ENCODE peak calls at places on chromosomes 5 and 9, in ten cellular contexts. One of them, this sample, is unnamed.

GRCh38 chr5:16617272-16617973 is 626 bp upstream of the RETREG1 start:
- DNase-seq in stimulated activated CD8-positive, alpha-beta memory T cell treated with anti-CD3 and anti-CD28 coated beads, Interleukin-12 subunit alpha, Interleukin-12 subunit beta, amount 100 ng/mL, for 1 hour: peak
- DNase-seq in KG1: no peak
- DNase-seq in naive thymus-derived CD8-positive, alpha-beta T cell: peak
- DNase-seq in amygdala: no peak
- DNase-seq in NT2/D1: no peak
- DNase-seq in T-helper 17 cell: peak
- DNase-seq in renal cortical epithelial cell: no peak
- DNase-seq in MCF 10A: no peak
- DNase-seq in Calu3: no peak
- DNase-seq in this sample: no peak

GRCh38 chr5:39699164-39699563 is 274.4 kb upstream of the DAB2 start:
- DNase-seq in naive thymus-derived CD8-positive, alpha-beta T cell: no peak
- DNase-seq in NT2/D1: no peak
- DNase-seq in amygdala: no peak
- DNase-seq in Calu3: no peak
- DNase-seq in MCF 10A: no peak
- DNase-seq in stimulated activated CD8-positive, alpha-beta memory T cell treated with anti-CD3 and anti-CD28 coated beads, Interleukin-12 subunit alpha, Interleukin-12 subunit beta, amount 100 ng/mL, for 1 hour: no peak
- DNase-seq in renal cortical epithelial cell: no peak
- DNase-seq in T-helper 17 cell: no peak
- DNase-seq in KG1: no peak
- DNase-seq in this sample: no peak

GRCh38 chr5:72300590-72301339 is 19.3 kb downstream of the MRPS27 start:
- DNase-seq in MCF 10A: no peak
- DNase-seq in stimulated activated CD8-positive, alpha-beta memory T cell treated with anti-CD3 and anti-CD28 coated beads, Interleukin-12 subunit alpha, Interleukin-12 subunit beta, amount 100 ng/mL, for 1 hour: no peak
- DNase-seq in KG1: no peak
- DNase-seq in Calu3: no peak
- DNase-seq in T-helper 17 cell: no peak
- DNase-seq in amygdala: no peak
- DNase-seq in NT2/D1: no peak
- DNase-seq in renal cortical epithelial cell: peak
- DNase-seq in naive thymus-derived CD8-positive, alpha-beta T cell: no peak
- DNase-seq in this sample: no peak

GRCh38 chr5:133459474-133460155 is 152.7 kb downstream of the FSTL4 start:
- DNase-seq in MCF 10A: no peak
- DNase-seq in T-helper 17 cell: no peak
- DNase-seq in Calu3: no peak
- DNase-seq in amygdala: no peak
- DNase-seq in stimulated activated CD8-positive, alpha-beta memory T cell treated with anti-CD3 and anti-CD28 coated beads, Interleukin-12 subunit alpha, Interleukin-12 subunit beta, amount 100 ng/mL, for 1 hour: no peak
- DNase-seq in NT2/D1: no peak
- DNase-seq in KG1: no peak
- DNase-seq in renal cortical epithelial cell: no peak
- DNase-seq in naive thymus-derived CD8-positive, alpha-beta T cell: no peak
- DNase-seq in this sample: peak

GRCh38 chr5:40976836-40977235 is 67.5 kb downstream of the C7 start:
- DNase-seq in naive thymus-derived CD8-positive, alpha-beta T cell: no peak
- DNase-seq in stimulated activated CD8-positive, alpha-beta memory T cell treated with anti-CD3 and anti-CD28 coated beads, Interleukin-12 subunit alpha, Interleukin-12 subunit beta, amount 100 ng/mL, for 1 hour: no peak
- DNase-seq in Calu3: no peak
- DNase-seq in amygdala: no peak
- DNase-seq in KG1: no peak
- DNase-seq in NT2/D1: no peak
- DNase-seq in T-helper 17 cell: no peak
- DNase-seq in MCF 10A: no peak
- DNase-seq in renal cortical epithelial cell: no peak
- DNase-seq in this sample: no peak

GRCh38 chr5:8606231-8606630 is 737.3 kb downstream of the MTRR start:
- DNase-seq in T-helper 17 cell: no peak
- DNase-seq in naive thymus-derived CD8-positive, alpha-beta T cell: no peak
- DNase-seq in KG1: no peak
- DNase-seq in NT2/D1: no peak
- DNase-seq in Calu3: no peak
- DNase-seq in stimulated activated CD8-positive, alpha-beta memory T cell treated with anti-CD3 and anti-CD28 coated beads, Interleukin-12 subunit alpha, Interleukin-12 subunit beta, amount 100 ng/mL, for 1 hour: no peak
- DNase-seq in renal cortical epithelial cell: no peak
- DNase-seq in MCF 10A: no peak
- DNase-seq in amygdala: no peak
- DNase-seq in this sample: no peak

GRCh38 chr5:141934099-141934844 is 10.6 kb downstream of the DELE1 start:
- DNase-seq in renal cortical epithelial cell: no peak
- DNase-seq in T-helper 17 cell: no peak
- DNase-seq in KG1: no peak
- DNase-seq in NT2/D1: no peak
- DNase-seq in stimulated activated CD8-positive, alpha-beta memory T cell treated with anti-CD3 and anti-CD28 coated beads, Interleukin-12 subunit alpha, Interleukin-12 subunit beta, amount 100 ng/mL, for 1 hour: no peak
- DNase-seq in naive thymus-derived CD8-positive, alpha-beta T cell: no peak
- DNase-seq in MCF 10A: no peak
- DNase-seq in amygdala: no peak
- DNase-seq in Calu3: no peak
- DNase-seq in this sample: no peak

GRCh38 chr9:94100152-94100879 is 16.1 kb downstream of the PTPDC1 start:
- DNase-seq in NT2/D1: no peak
- DNase-seq in Calu3: no peak
- DNase-seq in T-helper 17 cell: no peak
- DNase-seq in naive thymus-derived CD8-positive, alpha-beta T cell: no peak
- DNase-seq in KG1: no peak
- DNase-seq in stimulated activated CD8-positive, alpha-beta memory T cell treated with anti-CD3 and anti-CD28 coated beads, Interleukin-12 subunit alpha, Interleukin-12 subunit beta, amount 100 ng/mL, for 1 hour: no peak
- DNase-seq in amygdala: no peak
- DNase-seq in renal cortical epithelial cell: no peak
- DNase-seq in MCF 10A: no peak
- DNase-seq in this sample: no peak

GRCh38 chr5:34898258-34898895 is 16.9 kb downstream of the RAD1 start:
- DNase-seq in stimulated activated CD8-positive, alpha-beta memory T cell treated with anti-CD3 and anti-CD28 coated beads, Interleukin-12 subunit alpha, Interleukin-12 subunit beta, amount 100 ng/mL, for 1 hour: peak
- DNase-seq in naive thymus-derived CD8-positive, alpha-beta T cell: peak
- DNase-seq in renal cortical epithelial cell: peak
- DNase-seq in NT2/D1: peak
- DNase-seq in Calu3: peak
- DNase-seq in MCF 10A: peak
- DNase-seq in T-helper 17 cell: peak
- DNase-seq in amygdala: peak
- DNase-seq in KG1: peak
- DNase-seq in this sample: peak

GRCh38 chr9:138053996-138054752 is 176.6 kb downstream of the CACNA1B start:
- DNase-seq in amygdala: no peak
- DNase-seq in naive thymus-derived CD8-positive, alpha-beta T cell: no peak
- DNase-seq in NT2/D1: no peak
- DNase-seq in renal cortical epithelial cell: no peak
- DNase-seq in MCF 10A: no peak
- DNase-seq in stimulated activated CD8-positive, alpha-beta memory T cell treated with anti-CD3 and anti-CD28 coated beads, Interleukin-12 subunit alpha, Interleukin-12 subunit beta, amount 100 ng/mL, for 1 hour: no peak
- DNase-seq in KG1: no peak
- DNase-seq in Calu3: no peak
- DNase-seq in T-helper 17 cell: no peak
- DNase-seq in this sample: no peak

GRCh38 chr9:137786511-137786920 is 91.1 kb upstream of the CACNA1B start:
- DNase-seq in KG1: no peak
- DNase-seq in stimulated activated CD8-positive, alpha-beta memory T cell treated with anti-CD3 and anti-CD28 coated beads, Interleukin-12 subunit alpha, Interleukin-12 subunit beta, amount 100 ng/mL, for 1 hour: no peak
- DNase-seq in renal cortical epithelial cell: no peak
- DNase-seq in amygdala: no peak
- DNase-seq in MCF 10A: no peak
- DNase-seq in Calu3: no peak
- DNase-seq in T-helper 17 cell: no peak
- DNase-seq in NT2/D1: no peak
- DNase-seq in naive thymus-derived CD8-positive, alpha-beta T cell: no peak
- DNase-seq in this sample: no peak

GRCh38 chr5:40676643-40677333 is 2.9 kb upstream of the PTGER4 start:
- DNase-seq in amygdala: no peak
- DNase-seq in renal cortical epithelial cell: peak
- DNase-seq in Calu3: peak
- DNase-seq in naive thymus-derived CD8-positive, alpha-beta T cell: no peak
- DNase-seq in MCF 10A: peak
- DNase-seq in KG1: no peak
- DNase-seq in T-helper 17 cell: no peak
- DNase-seq in stimulated activated CD8-positive, alpha-beta memory T cell treated with anti-CD3 and anti-CD28 coated beads, Interleukin-12 subunit alpha, Interleukin-12 subunit beta, amount 100 ng/mL, for 1 hour: no peak
- DNase-seq in NT2/D1: no peak
- DNase-seq in this sample: peak

GRCh38 chr5:72788851-72789505 is 27.5 kb upstream of the TNPO1 start:
- DNase-seq in renal cortical epithelial cell: peak
- DNase-seq in KG1: no peak
- DNase-seq in naive thymus-derived CD8-positive, alpha-beta T cell: no peak
- DNase-seq in amygdala: no peak
- DNase-seq in stimulated activated CD8-positive, alpha-beta memory T cell treated with anti-CD3 and anti-CD28 coated beads, Interleukin-12 subunit alpha, Interleukin-12 subunit beta, amount 100 ng/mL, for 1 hour: no peak
- DNase-seq in T-helper 17 cell: no peak
- DNase-seq in Calu3: peak
- DNase-seq in MCF 10A: peak
- DNase-seq in NT2/D1: no peak
- DNase-seq in this sample: no peak

GRCh38 chr5:147174671-147175070 is 60.2 kb upstream of the STK32A start:
- DNase-seq in amygdala: no peak
- DNase-seq in Calu3: no peak
- DNase-seq in stimulated activated CD8-positive, alpha-beta memory T cell treated with anti-CD3 and anti-CD28 coated beads, Interleukin-12 subunit alpha, Interleukin-12 subunit beta, amount 100 ng/mL, for 1 hour: no peak
- DNase-seq in KG1: no peak
- DNase-seq in NT2/D1: no peak
- DNase-seq in naive thymus-derived CD8-positive, alpha-beta T cell: no peak
- DNase-seq in MCF 10A: no peak
- DNase-seq in renal cortical epithelial cell: no peak
- DNase-seq in T-helper 17 cell: no peak
- DNase-seq in this sample: no peak

GRCh38 chr5:44664711-44665100 is 144.0 kb upstream of the MRPS30 start:
- DNase-seq in stimulated activated CD8-positive, alpha-beta memory T cell treated with anti-CD3 and anti-CD28 coated beads, Interleukin-12 subunit alpha, Interleukin-12 subunit beta, amount 100 ng/mL, for 1 hour: no peak
- DNase-seq in amygdala: no peak
- DNase-seq in naive thymus-derived CD8-positive, alpha-beta T cell: no peak
- DNase-seq in KG1: no peak
- DNase-seq in renal cortical epithelial cell: no peak
- DNase-seq in Calu3: no peak
- DNase-seq in T-helper 17 cell: no peak
- DNase-seq in MCF 10A: no peak
- DNase-seq in NT2/D1: no peak
- DNase-seq in this sample: no peak

GRCh38 chr5:77629553-77630245 is 8.8 kb downstream of the OTP start:
- DNase-seq in NT2/D1: no peak
- DNase-seq in stimulated activated CD8-positive, alpha-beta memory T cell treated with anti-CD3 and anti-CD28 coated beads, Interleukin-12 subunit alpha, Interleukin-12 subunit beta, amount 100 ng/mL, for 1 hour: no peak
- DNase-seq in amygdala: no peak
- DNase-seq in Calu3: no peak
- DNase-seq in renal cortical epithelial cell: no peak
- DNase-seq in MCF 10A: no peak
- DNase-seq in naive thymus-derived CD8-positive, alpha-beta T cell: no peak
- DNase-seq in T-helper 17 cell: no peak
- DNase-seq in KG1: no peak
- DNase-seq in this sample: no peak

GRCh38 chr5:68214472-68215207 is 916 bp upstream of the PIK3R1 start:
- DNase-seq in KG1: no peak
- DNase-seq in renal cortical epithelial cell: no peak
- DNase-seq in MCF 10A: no peak
- DNase-seq in amygdala: no peak
- DNase-seq in NT2/D1: no peak
- DNase-seq in Calu3: no peak
- DNase-seq in naive thymus-derived CD8-positive, alpha-beta T cell: no peak
- DNase-seq in stimulated activated CD8-positive, alpha-beta memory T cell treated with anti-CD3 and anti-CD28 coated beads, Interleukin-12 subunit alpha, Interleukin-12 subunit beta, amount 100 ng/mL, for 1 hour: no peak
- DNase-seq in T-helper 17 cell: no peak
- DNase-seq in this sample: peak

GRCh38 chr9:135804588-135805421 is 102.5 kb downstream of the CAMSAP1 start:
- DNase-seq in Calu3: no peak
- DNase-seq in T-helper 17 cell: no peak
- DNase-seq in naive thymus-derived CD8-positive, alpha-beta T cell: no peak
- DNase-seq in KG1: no peak
- DNase-seq in NT2/D1: no peak
- DNase-seq in amygdala: no peak
- DNase-seq in renal cortical epithelial cell: no peak
- DNase-seq in stimulated activated CD8-positive, alpha-beta memory T cell treated with anti-CD3 and anti-CD28 coated beads, Interleukin-12 subunit alpha, Interleukin-12 subunit beta, amount 100 ng/mL, for 1 hour: no peak
- DNase-seq in MCF 10A: no peak
- DNase-seq in this sample: no peak

GRCh38 chr9:119302988-119303698 is 66.1 kb downstream of the BRINP1 start:
- DNase-seq in Calu3: no peak
- DNase-seq in renal cortical epithelial cell: no peak
- DNase-seq in MCF 10A: no peak
- DNase-seq in NT2/D1: no peak
- DNase-seq in T-helper 17 cell: no peak
- DNase-seq in naive thymus-derived CD8-positive, alpha-beta T cell: no peak
- DNase-seq in KG1: no peak
- DNase-seq in amygdala: no peak
- DNase-seq in stimulated activated CD8-positive, alpha-beta memory T cell treated with anti-CD3 and anti-CD28 coated beads, Interleukin-12 subunit alpha, Interleukin-12 subunit beta, amount 100 ng/mL, for 1 hour: no peak
- DNase-seq in this sample: no peak

GRCh38 chr9:137534256-137535119 is 15.7 kb downstream of the PNPLA7 start:
- DNase-seq in renal cortical epithelial cell: peak
- DNase-seq in amygdala: no peak
- DNase-seq in naive thymus-derived CD8-positive, alpha-beta T cell: no peak
- DNase-seq in Calu3: peak
- DNase-seq in stimulated activated CD8-positive, alpha-beta memory T cell treated with anti-CD3 and anti-CD28 coated beads, Interleukin-12 subunit alpha, Interleukin-12 subunit beta, amount 100 ng/mL, for 1 hour: no peak
- DNase-seq in T-helper 17 cell: no peak
- DNase-seq in NT2/D1: peak
- DNase-seq in MCF 10A: peak
- DNase-seq in KG1: no peak
- DNase-seq in this sample: peak

GRCh38 chr5:36915653-36916052 is 39.1 kb downstream of the NIPBL start:
- DNase-seq in T-helper 17 cell: no peak
- DNase-seq in KG1: no peak
- DNase-seq in stimulated activated CD8-positive, alpha-beta memory T cell treated with anti-CD3 and anti-CD28 coated beads, Interleukin-12 subunit alpha, Interleukin-12 subunit beta, amount 100 ng/mL, for 1 hour: no peak
- DNase-seq in Calu3: no peak
- DNase-seq in amygdala: no peak
- DNase-seq in renal cortical epithelial cell: no peak
- DNase-seq in MCF 10A: no peak
- DNase-seq in naive thymus-derived CD8-positive, alpha-beta T cell: no peak
- DNase-seq in NT2/D1: no peak
- DNase-seq in this sample: no peak

GRCh38 chr9:14373319-14373632 is 59.3 kb upstream of the NFIB start:
- DNase-seq in renal cortical epithelial cell: no peak
- DNase-seq in MCF 10A: no peak
- DNase-seq in KG1: no peak
- DNase-seq in naive thymus-derived CD8-positive, alpha-beta T cell: no peak
- DNase-seq in amygdala: no peak
- DNase-seq in T-helper 17 cell: no peak
- DNase-seq in NT2/D1: no peak
- DNase-seq in stimulated activated CD8-positive, alpha-beta memory T cell treated with anti-CD3 and anti-CD28 coated beads, Interleukin-12 subunit alpha, Interleukin-12 subunit beta, amount 100 ng/mL, for 1 hour: no peak
- DNase-seq in Calu3: no peak
- DNase-seq in this sample: no peak

GRCh38 chr9:101635473-101635872 is 40.7 kb upstream of the PPP3R2 start:
- DNase-seq in naive thymus-derived CD8-positive, alpha-beta T cell: no peak
- DNase-seq in renal cortical epithelial cell: no peak
- DNase-seq in amygdala: no peak
- DNase-seq in KG1: no peak
- DNase-seq in T-helper 17 cell: no peak
- DNase-seq in NT2/D1: no peak
- DNase-seq in Calu3: no peak
- DNase-seq in stimulated activated CD8-positive, alpha-beta memory T cell treated with anti-CD3 and anti-CD28 coated beads, Interleukin-12 subunit alpha, Interleukin-12 subunit beta, amount 100 ng/mL, for 1 hour: no peak
- DNase-seq in MCF 10A: no peak
- DNase-seq in this sample: no peak

GRCh38 chr5:115484368-115484767 is 60.2 kb downstream of the FEM1C start:
- DNase-seq in naive thymus-derived CD8-positive, alpha-beta T cell: no peak
- DNase-seq in stimulated activated CD8-positive, alpha-beta memory T cell treated with anti-CD3 and anti-CD28 coated beads, Interleukin-12 subunit alpha, Interleukin-12 subunit beta, amount 100 ng/mL, for 1 hour: no peak
- DNase-seq in amygdala: no peak
- DNase-seq in MCF 10A: no peak
- DNase-seq in T-helper 17 cell: no peak
- DNase-seq in renal cortical epithelial cell: no peak
- DNase-seq in Calu3: no peak
- DNase-seq in KG1: no peak
- DNase-seq in NT2/D1: no peak
- DNase-seq in this sample: no peak

GRCh38 chr5:82641362-82641988 is 363.3 kb upstream of the RPS23 start:
- DNase-seq in naive thymus-derived CD8-positive, alpha-beta T cell: no peak
- DNase-seq in stimulated activated CD8-positive, alpha-beta memory T cell treated with anti-CD3 and anti-CD28 coated beads, Interleukin-12 subunit alpha, Interleukin-12 subunit beta, amount 100 ng/mL, for 1 hour: no peak
- DNase-seq in KG1: peak
- DNase-seq in Calu3: peak
- DNase-seq in amygdala: peak
- DNase-seq in T-helper 17 cell: no peak
- DNase-seq in NT2/D1: peak
- DNase-seq in MCF 10A: peak
- DNase-seq in renal cortical epithelial cell: peak
- DNase-seq in this sample: peak

GRCh38 chr9:97794666-97795065 is 58.4 kb upstream of the FOXE1 start:
- DNase-seq in naive thymus-derived CD8-positive, alpha-beta T cell: no peak
- DNase-seq in renal cortical epithelial cell: peak
- DNase-seq in T-helper 17 cell: no peak
- DNase-seq in NT2/D1: no peak
- DNase-seq in Calu3: no peak
- DNase-seq in amygdala: no peak
- DNase-seq in stimulated activated CD8-positive, alpha-beta memory T cell treated with anti-CD3 and anti-CD28 coated beads, Interleukin-12 subunit alpha, Interleukin-12 subunit beta, amount 100 ng/mL, for 1 hour: no peak
- DNase-seq in KG1: no peak
- DNase-seq in MCF 10A: no peak
- DNase-seq in this sample: no peak

GRCh38 chr9:893843-894420 is 52.4 kb downstream of the DMRT1 start:
- DNase-seq in stimulated activated CD8-positive, alpha-beta memory T cell treated with anti-CD3 and anti-CD28 coated beads, Interleukin-12 subunit alpha, Interleukin-12 subunit beta, amount 100 ng/mL, for 1 hour: peak
- DNase-seq in KG1: no peak
- DNase-seq in amygdala: no peak
- DNase-seq in Calu3: peak
- DNase-seq in T-helper 17 cell: peak
- DNase-seq in NT2/D1: peak
- DNase-seq in renal cortical epithelial cell: peak
- DNase-seq in naive thymus-derived CD8-positive, alpha-beta T cell: peak
- DNase-seq in MCF 10A: peak
- DNase-seq in this sample: peak

GRCh38 chr5:53023969-53024368 is 34.8 kb downstream of the ITGA2 start:
- DNase-seq in NT2/D1: no peak
- DNase-seq in amygdala: no peak
- DNase-seq in T-helper 17 cell: no peak
- DNase-seq in renal cortical epithelial cell: peak
- DNase-seq in Calu3: no peak
- DNase-seq in MCF 10A: peak
- DNase-seq in KG1: no peak
- DNase-seq in stimulated activated CD8-positive, alpha-beta memory T cell treated with anti-CD3 and anti-CD28 coated beads, Interleukin-12 subunit alpha, Interleukin-12 subunit beta, amount 100 ng/mL, for 1 hour: no peak
- DNase-seq in naive thymus-derived CD8-positive, alpha-beta T cell: no peak
- DNase-seq in this sample: peak

This sample was measured in endothelial cell of umbilical vein.